ENCODE peak calls at places on chromosomes 3 and 15, in nine cellular contexts. W is occipital lobe, O is RPMI7951, K is neuronal stem cell, J is COLO829, U is type B pancreatic cell, Q is NCI-H2081, T is anterior cingulate cortex, B is Right ventricle myocardium superior. H is an unnamed sample.
A peak's percentile ranks its signal among the peaks of the same experiment; 100 is the strongest.

GRCh38 chr3:84946240-84946639 is 12.5 kb upstream of the CADM2 start:
- DNase-seq in U (no peak), B (no peak), W (no peak), Q (no peak), T (no peak), J (no peak), K (no peak), O (no peak), H (no peak)

GRCh38 chr15:98760112-98760826 is 111.9 kb downstream of the IGF1R start:
- DNase-seq in O (no peak), B (peak; percentile 72), W (no peak), Q (no peak), J (no peak), T (no peak), K (no peak), U (no peak), H (no peak)

GRCh38 chr3:87702600-87702999 is 356.2 kb downstream of the CGGBP1 start:
- DNase-seq in U (no peak), W (no peak), O (no peak), B (no peak), J (no peak), Q (no peak), K (no peak), T (no peak), H (no peak)

GRCh38 chr15:82044373-82045178 is 1.2 kb downstream of the MEX3B start:
- DNase-seq in O (peak; percentile 68), T (peak; percentile 66), Q (peak; percentile 56), U (peak; percentile 77), W (no peak), K (peak; percentile 70), J (no peak), B (peak; percentile 66), H (peak; percentile 40)

GRCh38 chr3:141103067-141103466 is 51.9 kb downstream of the SPSB4 start:
- DNase-seq in O (no peak), T (no peak), B (no peak), K (no peak), U (no peak), W (no peak), J (no peak), Q (no peak), H (peak; percentile 16)

GRCh38 chr15:65819563-65819960 is 27.5 kb upstream of the DENND4A start:
- DNase-seq in T (no peak), O (no peak), W (no peak), B (no peak), J (no peak), K (no peak), U (no peak), Q (no peak), H (no peak)

GRCh38 chr15:46309914-46310313 is 675.1 kb downstream of the SQOR start:
- DNase-seq in B (no peak), T (no peak), K (no peak), W (no peak), J (no peak), Q (peak; percentile 95), U (no peak), O (no peak), H (no peak)

GRCh38 chr3:197224034-197224444 is 74.4 kb downstream of the DLG1 start:
- DNase-seq in Q (peak; percentile 69), B (no peak), T (no peak), K (peak; percentile 40), U (no peak), J (peak; percentile 66), O (peak; percentile 65), W (no peak), H (no peak)

GRCh38 chr3:31918179-31919165 is 62.6 kb downstream of the OSBPL10 start:
- DNase-seq in W (no peak), J (no peak), T (no peak), B (no peak), U (no peak), O (peak; percentile 53), Q (no peak), K (no peak), H (no peak)

GRCh38 chr15:100167884-100168375 is 173.8 kb downstream of the ADAMTS17 start:
- DNase-seq in Q (no peak), B (no peak), W (no peak), O (no peak), T (peak; percentile 19), J (no peak), K (no peak), U (peak; percentile 47), H (peak; percentile 66)

GRCh38 chr15:63971427-63971805 is 74.9 kb downstream of the DAPK2 start:
- DNase-seq in B (peak; percentile 36), K (no peak), T (no peak), U (no peak), W (no peak), J (no peak), Q (no peak), O (no peak), H (peak; percentile 73)

GRCh38 chr3:32508731-32509130 is 6.1 kb upstream of the CMTM6 start:
- DNase-seq in Q (no peak), T (no peak), K (no peak), W (no peak), O (no peak), B (no peak), J (no peak), U (no peak), H (no peak)

GRCh38 chr3:86830566-86830965 is 160.4 kb downstream of the VGLL3 start:
- DNase-seq in O (no peak), J (no peak), Q (no peak), B (no peak), W (no peak), U (no peak), K (no peak), T (no peak), H (no peak)

GRCh38 chr15:66498501-66499386 is 1.2 kb upstream of the SNAPC5 start:
- DNase-seq in Q (peak; percentile 31), U (peak; percentile 8), K (no peak), B (no peak), W (no peak), T (no peak), J (no peak), O (peak; percentile 46), H (no peak)

GRCh38 chr3:33597257-33597689 is 120.8 kb downstream of the CLASP2 start:
- DNase-seq in W (no peak), Q (no peak), B (no peak), T (no peak), K (no peak), U (no peak), J (no peak), O (no peak), H (no peak)

GRCh38 chr3:26074080-26074479 is 284.2 kb downstream of the OXSM start:
- DNase-seq in T (no peak), Q (no peak), W (no peak), J (no peak), B (no peak), O (no peak), K (no peak), U (no peak), H (no peak)

GRCh38 chr15:53910852-53911251 is 67.4 kb upstream of the UNC13C start:
- DNase-seq in J (no peak), U (no peak), W (no peak), B (no peak), K (no peak), Q (no peak), T (no peak), O (no peak), H (no peak)

GRCh38 chr15:28191832-28192231 is 92.7 kb upstream of the OCA2 start:
- DNase-seq in W (peak; percentile 49), K (peak; percentile 8), J (no peak), U (no peak), B (peak; percentile 72), T (peak; percentile 57), Q (no peak), O (peak; percentile 79), H (peak; percentile 71)

GRCh38 chr15:98787936-98788757 is 139.8 kb downstream of the IGF1R start:
- DNase-seq in O (peak; percentile 67), B (no peak), T (no peak), Q (no peak), K (no peak), W (no peak), J (peak; percentile 94), U (no peak), H (no peak)

GRCh38 chr3:156317457-156317856 is 197.1 kb downstream of the KCNAB1 start:
- DNase-seq in T (no peak), J (peak; percentile 93), B (no peak), W (no peak), Q (peak; percentile 11), U (no peak), K (no peak), O (peak; percentile 75), H (no peak)

GRCh38 chr3:62755285-62755684 is 119.9 kb downstream of the CADPS start:
- DNase-seq in J (peak; percentile 57), B (no peak), T (no peak), K (no peak), U (no peak), Q (peak; percentile 68), W (no peak), O (peak; percentile 72), H (no peak)

GRCh38 chr15:44137750-44138149 is 57.3 kb downstream of the FRMD5 start:
- DNase-seq in B (no peak), T (no peak), O (peak; percentile 68), U (no peak), Q (peak; percentile 66), W (no peak), J (no peak), K (no peak), H (no peak)

GRCh38 chr15:40899536-40900207 is 5.4 kb downstream of the VPS18 start:
- DNase-seq in W (no peak), T (no peak), J (no peak), Q (no peak), U (no peak), B (no peak), K (no peak), O (no peak), H (no peak)

GRCh38 chr15:63010920-63011693 is 31.4 kb upstream of the TPM1 start:
- DNase-seq in B (no peak), T (no peak), U (no peak), J (no peak), O (no peak), Q (no peak), W (no peak), K (no peak), H (no peak)

H was measured in psoas muscle.